ENCODE peak calls at places on chromosomes 3 and 15, in eight cellular contexts. One of them, this sample, is unnamed.

GRCh38 chr3:71201939-71202338 is 381.6 kb downstream of the FOXP1 start:
- DNase-seq in sciatic nerve: peak
- DNase-seq in NCI-H774: no peak
- DNase-seq in GM19239: no peak
- DNase-seq in AG08396: peak
- DNase-seq in fibroblast of the aortic adventitia: peak
- DNase-seq in ACHN: no peak
- DNase-seq in NCI-H2171 treated with DMSO at 0.1 percent for 48 hours: no peak
- DNase-seq in this sample: no peak

GRCh38 chr3:82736696-82737277 is 975.3 kb upstream of the GBE1 start:
- DNase-seq in sciatic nerve: no peak
- DNase-seq in NCI-H774: no peak
- DNase-seq in GM19239: no peak
- DNase-seq in AG08396: no peak
- DNase-seq in fibroblast of the aortic adventitia: no peak
- DNase-seq in ACHN: no peak
- DNase-seq in NCI-H2171 treated with DMSO at 0.1 percent for 48 hours: no peak
- DNase-seq in this sample: no peak

GRCh38 chr3:180416111-180416541 is 185.8 kb upstream of the TTC14 start:
- DNase-seq in sciatic nerve: no peak
- DNase-seq in NCI-H774: no peak
- DNase-seq in GM19239: no peak
- DNase-seq in AG08396: no peak
- DNase-seq in fibroblast of the aortic adventitia: no peak
- DNase-seq in ACHN: no peak
- DNase-seq in NCI-H2171 treated with DMSO at 0.1 percent for 48 hours: no peak
- DNase-seq in this sample: no peak

GRCh38 chr3:55720614-55721013 is 233.5 kb upstream of the WNT5A start:
- DNase-seq in sciatic nerve: no peak
- DNase-seq in NCI-H774: no peak
- DNase-seq in GM19239: no peak
- DNase-seq in AG08396: peak
- DNase-seq in fibroblast of the aortic adventitia: peak
- DNase-seq in ACHN: no peak
- DNase-seq in NCI-H2171 treated with DMSO at 0.1 percent for 48 hours: no peak
- DNase-seq in this sample: no peak

GRCh38 chr15:99100245-99101173 is 4.4 kb upstream of the SYNM start:
- DNase-seq in sciatic nerve: peak
- DNase-seq in NCI-H774: peak
- DNase-seq in GM19239: peak
- DNase-seq in AG08396: peak
- DNase-seq in fibroblast of the aortic adventitia: peak
- DNase-seq in ACHN: peak
- DNase-seq in NCI-H2171 treated with DMSO at 0.1 percent for 48 hours: peak
- DNase-seq in this sample: no peak

GRCh38 chr15:101504866-101505609 is 15.5 kb upstream of the PCSK6 start:
- DNase-seq in sciatic nerve: peak
- DNase-seq in NCI-H774: no peak
- DNase-seq in GM19239: no peak
- DNase-seq in AG08396: no peak
- DNase-seq in fibroblast of the aortic adventitia: no peak
- DNase-seq in ACHN: no peak
- DNase-seq in NCI-H2171 treated with DMSO at 0.1 percent for 48 hours: no peak
- DNase-seq in this sample: no peak

GRCh38 chr3:156628095-156628690 is 46.2 kb upstream of the TIPARP start:
- DNase-seq in sciatic nerve: no peak
- DNase-seq in NCI-H774: no peak
- DNase-seq in GM19239: no peak
- DNase-seq in AG08396: no peak
- DNase-seq in fibroblast of the aortic adventitia: peak
- DNase-seq in ACHN: peak
- DNase-seq in NCI-H2171 treated with DMSO at 0.1 percent for 48 hours: no peak
- DNase-seq in this sample: no peak

GRCh38 chr15:90205050-90205848 is 4.1 kb downstream of the SEMA4B start:
- DNase-seq in sciatic nerve: no peak
- DNase-seq in NCI-H774: no peak
- DNase-seq in GM19239: no peak
- DNase-seq in AG08396: no peak
- DNase-seq in fibroblast of the aortic adventitia: no peak
- DNase-seq in ACHN: no peak
- DNase-seq in NCI-H2171 treated with DMSO at 0.1 percent for 48 hours: no peak
- DNase-seq in this sample: no peak

GRCh38 chr3:22971497-22971896 is 231.6 kb upstream of the UBE2E2 start:
- DNase-seq in sciatic nerve: no peak
- DNase-seq in NCI-H774: no peak
- DNase-seq in GM19239: no peak
- DNase-seq in AG08396: no peak
- DNase-seq in fibroblast of the aortic adventitia: no peak
- DNase-seq in ACHN: no peak
- DNase-seq in NCI-H2171 treated with DMSO at 0.1 percent for 48 hours: no peak
- DNase-seq in this sample: no peak

GRCh38 chr15:90205886-90206285 is 4.8 kb downstream of the SEMA4B start:
- DNase-seq in sciatic nerve: no peak
- DNase-seq in NCI-H774: no peak
- DNase-seq in GM19239: no peak
- DNase-seq in AG08396: no peak
- DNase-seq in fibroblast of the aortic adventitia: no peak
- DNase-seq in ACHN: no peak
- DNase-seq in NCI-H2171 treated with DMSO at 0.1 percent for 48 hours: no peak
- DNase-seq in this sample: no peak

GRCh38 chr3:45760878-45761711 is 35.2 kb downstream of the SLC6A20 start:
- DNase-seq in sciatic nerve: no peak
- DNase-seq in NCI-H774: peak
- DNase-seq in GM19239: peak
- DNase-seq in AG08396: peak
- DNase-seq in fibroblast of the aortic adventitia: peak
- DNase-seq in ACHN: peak
- DNase-seq in NCI-H2171 treated with DMSO at 0.1 percent for 48 hours: peak
- DNase-seq in this sample: no peak

GRCh38 chr3:111012388-111013248 is 59.0 kb upstream of the NECTIN3 start:
- DNase-seq in sciatic nerve: no peak
- DNase-seq in NCI-H774: no peak
- DNase-seq in GM19239: no peak
- DNase-seq in AG08396: no peak
- DNase-seq in fibroblast of the aortic adventitia: peak
- DNase-seq in ACHN: peak
- DNase-seq in NCI-H2171 treated with DMSO at 0.1 percent for 48 hours: no peak
- DNase-seq in this sample: no peak